ENCODE peak calls at places on chromosome 18, in ten cellular contexts. D, F, G, U, H, I, W, R, N and L are unnamed samples.

GRCh38 chr18:63292844-63293683 is 26.5 kb downstream of the BCL2 start:
- DNase-seq in H (peak; percentile 57), D (no peak), W (no peak), G (no peak), I (no peak), F (peak; percentile 51), R (no peak), U (no peak), N (no peak), L (no peak)

GRCh38 chr18:44309185-44309584 is 371.5 kb upstream of the SETBP1 start:
- DNase-seq in H (peak; percentile 32), D (peak; percentile 27), I (no peak), G (no peak), F (no peak), W (no peak), N (no peak), U (peak; percentile 24), R (no peak), L (no peak)

GRCh38 chr18:2920546-2921343 is 73.9 kb downstream of the EMILIN2 start:
- DNase-seq in I (no peak), R (no peak), H (no peak), W (no peak), U (no peak), D (no peak), F (no peak), N (no peak), G (no peak), L (no peak)

GRCh38 chr18:74081966-74082365 is 65.7 kb downstream of the FBXO15 start:
- DNase-seq in G (no peak), H (no peak), W (no peak), R (no peak), D (no peak), U (no peak), F (no peak), I (no peak), N (no peak), L (no peak)

GRCh38 chr18:45962461-45962860 is 4.7 kb downstream of the EPG5 start:
- DNase-seq in N (no peak), R (no peak), D (peak; percentile 47), F (no peak), I (peak; percentile 80), U (peak; percentile 50), H (peak; percentile 88), W (peak; percentile 92), G (no peak), L (no peak)

GRCh38 chr18:12883003-12883683 is 894 bp downstream of the PTPN2 start:
- DNase-seq in N (no peak), H (no peak), I (no peak), F (no peak), D (no peak), W (peak; percentile 18), G (no peak), R (no peak), U (no peak), L (no peak)

GRCh38 chr18:48360376-48361021 is 48.7 kb downstream of the ZBTB7C start:
- DNase-seq in H (no peak), I (no peak), F (no peak), U (no peak), W (no peak), N (no peak), G (no peak), R (peak; percentile 34), D (no peak), L (no peak)

GRCh38 chr18:731185-731584 is 18.8 kb upstream of the ENOSF1 start:
- DNase-seq in I (no peak), N (no peak), H (no peak), R (no peak), G (no peak), D (no peak), U (no peak), F (no peak), W (no peak), L (no peak)